ENCODE peak calls at places on chromosomes 5 and 9, in four cellular contexts. One of them, this sample, is unnamed.

GRCh38 chr9:105244996-105245719 is 707 bp downstream of the SLC44A1 start:
- DNase-seq in K562: no peak
- DNase-seq in GM12878: no peak
- DNase-seq in GM12891: no peak
- DNase-seq in this sample: peak

GRCh38 chr5:150791536-150791935 is 13.0 kb downstream of the SMIM3 start:
- DNase-seq in GM12878: no peak
- DNase-seq in GM12891: no peak
- DNase-seq in K562: no peak
- DNase-seq in this sample: no peak

GRCh38 chr5:102666164-102666951 is 88.7 kb upstream of the PAM start:
- DNase-seq in GM12891: no peak
- DNase-seq in K562: no peak
- DNase-seq in GM12878: no peak
- DNase-seq in this sample: no peak

GRCh38 chr9:35903049-35903448 is 3.0 kb upstream of the HRCT1 start:
- DNase-seq in GM12878: no peak
- DNase-seq in K562: peak
- DNase-seq in GM12891: no peak
- DNase-seq in this sample: peak

GRCh38 chr5:370959-371810 is 49.7 kb downstream of the AHRR start:
- DNase-seq in K562: no peak
- DNase-seq in GM12891: no peak
- DNase-seq in GM12878: no peak
- DNase-seq in this sample: no peak

GRCh38 chr5:119239119-119239417 is 116.8 kb upstream of the TNFAIP8 start:
- DNase-seq in GM12891: no peak
- DNase-seq in K562: no peak
- DNase-seq in GM12878: no peak
- DNase-seq in this sample: no peak

GRCh38 chr9:114218264-114219120 is 63.2 kb downstream of the COL27A1 start:
- DNase-seq in GM12891: no peak
- DNase-seq in GM12878: no peak
- DNase-seq in K562: no peak
- DNase-seq in this sample: no peak

GRCh38 chr5:104456122-104456521 is 893.5 kb upstream of the NUDT12 start:
- DNase-seq in K562: no peak
- DNase-seq in GM12878: no peak
- DNase-seq in GM12891: no peak
- DNase-seq in this sample: no peak

GRCh38 chr5:178826216-178826615 is 33.5 kb upstream of the ZNF354B start:
- DNase-seq in GM12891: no peak
- DNase-seq in K562: no peak
- DNase-seq in GM12878: no peak
- DNase-seq in this sample: no peak

GRCh38 chr5:138720840-138721239 is 32.4 kb upstream of the CTNNA1 start:
- DNase-seq in GM12891: no peak
- DNase-seq in K562: no peak
- DNase-seq in GM12878: no peak
- DNase-seq in this sample: no peak

GRCh38 chr5:36369092-36369737 is 67.5 kb upstream of the RANBP3L start:
- DNase-seq in GM12891: no peak
- DNase-seq in GM12878: no peak
- DNase-seq in K562: no peak
- DNase-seq in this sample: no peak

GRCh38 chr5:3612561-3613175 is 17.0 kb downstream of the IRX1 start:
- DNase-seq in GM12891: no peak
- DNase-seq in K562: no peak
- DNase-seq in GM12878: no peak
- DNase-seq in this sample: no peak

GRCh38 chr5:53041071-53041692 is 52.0 kb downstream of the ITGA2 start:
- DNase-seq in GM12878: peak
- DNase-seq in GM12891: peak
- DNase-seq in K562: no peak
- DNase-seq in this sample: no peak

GRCh38 chr5:84602371-84602771 is 217.7 kb upstream of the EDIL3 start:
- DNase-seq in GM12878: peak
- DNase-seq in K562: no peak
- DNase-seq in GM12891: no peak
- DNase-seq in this sample: no peak

GRCh38 chr5:125338804-125339203 is 592.4 kb upstream of the ZNF608 start:
- DNase-seq in K562: no peak
- DNase-seq in GM12891: no peak
- DNase-seq in GM12878: no peak
- DNase-seq in this sample: no peak

GRCh38 chr5:119031905-119032304 is 39.0 kb upstream of the DMXL1 start:
- DNase-seq in GM12878: peak
- DNase-seq in GM12891: no peak
- DNase-seq in K562: peak
- DNase-seq in this sample: no peak

GRCh38 chr5:154214236-154215106 is 23.9 kb downstream of the GALNT10 start:
- DNase-seq in K562: no peak
- DNase-seq in GM12891: no peak
- DNase-seq in GM12878: no peak
- DNase-seq in this sample: no peak

GRCh38 chr5:142120247-142120935 is 11.8 kb downstream of the NDFIP1 start:
- DNase-seq in GM12878: no peak
- DNase-seq in K562: no peak
- DNase-seq in GM12891: no peak
- DNase-seq in this sample: no peak

GRCh38 chr5:14720236-14720923 is 55.9 kb downstream of the OTULIN start:
- DNase-seq in GM12891: no peak
- DNase-seq in GM12878: no peak
- DNase-seq in K562: no peak
- DNase-seq in this sample: no peak

GRCh38 chr5:58447231-58447630 is 12.7 kb downstream of the PLK2 start:
- DNase-seq in K562: no peak
- DNase-seq in GM12878: no peak
- DNase-seq in GM12891: no peak
- DNase-seq in this sample: no peak

GRCh38 chr5:37448941-37449340 is 69.8 kb downstream of the WDR70 start:
- DNase-seq in K562: no peak
- DNase-seq in GM12891: no peak
- DNase-seq in GM12878: no peak
- DNase-seq in this sample: no peak

GRCh38 chr9:110152704-110153374 is 55.1 kb downstream of the C9orf152 start:
- DNase-seq in GM12891: no peak
- DNase-seq in K562: peak
- DNase-seq in GM12878: no peak
- DNase-seq in this sample: peak

GRCh38 chr9:109986423-109987055 is 206.5 kb downstream of the PALM2AKAP2 start:
- DNase-seq in GM12878: no peak
- DNase-seq in K562: no peak
- DNase-seq in GM12891: no peak
- DNase-seq in this sample: no peak

GRCh38 chr5:65704608-65705239 is 17.2 kb downstream of the SGTB start:
- DNase-seq in K562: no peak
- DNase-seq in GM12878: no peak
- DNase-seq in GM12891: no peak
- DNase-seq in this sample: no peak

GRCh38 chr5:166562246-166562645 is 1729.2 kb upstream of the WWC1 start:
- DNase-seq in GM12891: no peak
- DNase-seq in GM12878: no peak
- DNase-seq in K562: no peak
- DNase-seq in this sample: peak

GRCh38 chr9:114281421-114282103 is 41.3 kb upstream of the ORM1 start:
- DNase-seq in K562: no peak
- DNase-seq in GM12878: no peak
- DNase-seq in GM12891: no peak
- DNase-seq in this sample: no peak

GRCh38 chr9:71820516-71820915 is 52.2 kb upstream of the CEMIP2 start:
- DNase-seq in K562: no peak
- DNase-seq in GM12878: no peak
- DNase-seq in GM12891: no peak
- DNase-seq in this sample: no peak

GRCh38 chr5:111135946-111136345 is 43.8 kb downstream of the WDR36 start:
- DNase-seq in K562: no peak
- DNase-seq in GM12891: no peak
- DNase-seq in GM12878: no peak
- DNase-seq in this sample: no peak

GRCh38 chr9:105693435-105694275 is 686 bp upstream of the TMEM38B start:
- DNase-seq in K562: peak
- DNase-seq in GM12878: no peak
- DNase-seq in GM12891: no peak
- DNase-seq in this sample: peak

GRCh38 chr5:9062873-9063272 is 483.0 kb downstream of the SEMA5A start:
- DNase-seq in GM12891: no peak
- DNase-seq in GM12878: peak
- DNase-seq in K562: no peak
- DNase-seq in this sample: no peak

GRCh38 chr5:10676946-10677345 is 84.1 kb downstream of the DAP start:
- DNase-seq in GM12891: no peak
- DNase-seq in K562: no peak
- DNase-seq in GM12878: no peak
- DNase-seq in this sample: no peak

GRCh38 chr5:114223866-114224265 is 138.0 kb upstream of the KCNN2 start:
- DNase-seq in GM12878: no peak
- DNase-seq in GM12891: no peak
- DNase-seq in K562: peak
- DNase-seq in this sample: peak

GRCh38 chr5:143696920-143697319 is 115.0 kb upstream of the HMHB1 start:
- DNase-seq in GM12878: no peak
- DNase-seq in GM12891: no peak
- DNase-seq in K562: no peak
- DNase-seq in this sample: no peak

GRCh38 chr5:141084487-141084989 is 9.9 kb upstream of the PCDHB2 start:
- DNase-seq in K562: peak
- DNase-seq in GM12891: no peak
- DNase-seq in GM12878: no peak
- DNase-seq in this sample: no peak
- TF ChIP-seq SPI1 in K562: no peak
- TF ChIP-seq SPI1 in GM12891: no peak
- TF ChIP-seq SPI1 in GM12878: no peak
- TF ChIP-seq SPI1 in this sample: no peak

GRCh38 chr5:55324815-55325418 is 17.1 kb downstream of the MTREX start:
- DNase-seq in GM12891: no peak
- DNase-seq in GM12878: no peak
- DNase-seq in K562: peak
- DNase-seq in this sample: no peak
- TF ChIP-seq SPI1 in GM12891: no peak
- TF ChIP-seq SPI1 in GM12878: no peak
- TF ChIP-seq SPI1 in K562: no peak
- TF ChIP-seq SPI1 in this sample: no peak

DNA sequence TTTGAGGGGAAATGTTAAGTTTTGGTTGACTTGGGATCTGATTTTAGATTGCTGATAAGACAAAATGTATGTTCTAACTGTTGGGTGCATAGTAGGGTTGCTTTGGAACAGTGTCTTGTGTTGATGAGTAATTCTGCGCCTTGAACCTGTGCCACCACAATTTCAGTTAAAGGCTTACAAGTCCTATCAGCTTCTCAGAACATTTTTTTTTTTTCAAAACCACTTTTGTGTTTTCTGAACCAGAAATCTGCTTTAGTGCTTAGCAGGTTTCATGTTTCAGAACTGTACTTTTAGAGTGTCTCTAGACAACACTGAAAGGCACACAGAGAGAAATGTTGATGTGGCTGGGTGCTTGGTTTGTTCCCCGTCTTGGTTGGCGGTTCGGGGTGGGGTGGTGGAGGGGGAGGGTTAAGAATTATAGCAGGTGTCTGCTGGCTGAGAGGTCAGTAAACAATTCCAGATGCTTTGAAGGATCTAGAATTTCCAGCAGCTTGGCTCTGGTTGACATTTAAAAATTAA is 84.6 kb downstream of the ANKRD55 start:
- DNase-seq in GM12878: peak
- DNase-seq in K562: no peak
- DNase-seq in GM12891: peak
- DNase-seq in this sample: peak
- TF ChIP-seq SPI1 in GM12878: no peak
- TF ChIP-seq SPI1 in K562: no peak
- TF ChIP-seq SPI1 in GM12891: no peak
- TF ChIP-seq SPI1 in this sample: no peak

GRCh38 chr9:4366649-4367330 is 66.9 kb upstream of the GLIS3 start:
- DNase-seq in K562: peak
- DNase-seq in GM12878: no peak
- DNase-seq in GM12891: no peak
- DNase-seq in this sample: peak
- TF ChIP-seq SPI1 in K562: no peak
- TF ChIP-seq SPI1 in GM12878: no peak
- TF ChIP-seq SPI1 in GM12891: no peak
- TF ChIP-seq SPI1 in this sample: no peak

DNA sequence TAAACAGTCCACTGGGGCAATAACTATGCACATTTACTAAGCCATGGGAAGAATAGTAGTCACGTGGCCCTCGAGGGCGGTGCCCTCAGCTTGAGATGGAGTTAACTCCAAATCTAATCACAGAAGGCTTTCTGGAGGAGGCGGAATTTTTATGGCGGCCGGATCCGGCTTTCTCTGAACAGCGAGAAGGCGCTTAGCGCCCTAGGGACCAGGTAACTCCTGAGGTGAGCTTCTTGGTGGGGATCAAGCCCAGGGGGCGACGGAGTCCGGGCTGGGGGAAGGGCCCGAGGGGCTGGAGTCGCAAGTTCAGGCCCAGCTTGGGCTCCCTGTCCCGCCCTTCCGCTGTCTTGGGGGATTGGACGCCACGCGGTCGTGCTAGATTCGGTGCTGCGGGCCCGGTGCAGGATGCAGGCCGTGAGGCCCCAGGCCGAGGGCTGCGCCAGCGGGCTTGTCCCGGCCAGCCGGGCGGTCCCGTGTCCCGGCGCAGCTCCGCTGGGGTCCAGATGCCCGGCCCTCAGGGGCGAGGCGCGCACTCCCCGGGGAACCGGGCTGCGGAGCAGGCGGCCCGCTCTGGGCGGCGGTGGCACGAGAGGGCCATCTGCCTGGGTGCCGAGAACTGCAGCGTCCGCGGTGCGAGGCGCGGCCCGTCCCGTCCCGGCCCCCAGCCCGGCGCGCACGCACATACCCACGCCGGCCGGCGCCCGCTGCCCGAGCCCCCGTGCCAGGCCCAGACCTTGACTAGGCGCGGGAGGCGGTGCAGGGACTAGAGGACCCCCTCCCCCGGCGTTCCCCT is 1.7 kb upstream of the NSD1 start:
- DNase-seq in GM12891: no peak
- DNase-seq in K562: peak
- DNase-seq in GM12878: no peak
- DNase-seq in this sample: no peak
- TF ChIP-seq SPI1 in GM12891: no peak
- TF ChIP-seq SPI1 in K562: no peak
- TF ChIP-seq SPI1 in GM12878: no peak
- TF ChIP-seq SPI1 in this sample: no peak

This sample was measured in HL-60.